ENCODE peak calls at places on chromosomes 16 and 17, in seven cellular contexts. Y is Peyer's patch; V is naive thymus-derived CD4-positive, alpha-beta T cell; T is psoas muscle; Z is breast epithelium; H is colonic mucosa; R is pancreas. K is an unnamed sample. For H3K4me1, the result is how much of the 10 kb centered on the place peaks cover.

GRCh38 chr17:74460996-74461395 is 5.4 kb upstream of the CD300A start:
- DNase-seq in Y (no peak), V (no peak), T (no peak), Z (no peak), H (no peak), R (no peak), K (no peak)

GRCh38 chr17:40486513-40487370 is 14.7 kb downstream of the TNS4 start:
- DNase-seq in Y (no peak), V (no peak), T (no peak), Z (no peak), H (no peak), R (no peak), K (no peak)

GRCh38 chr16:48590476-48590875 is 19.5 kb downstream of the N4BP1 start:
- DNase-seq in Y (no peak), V (no peak), T (no peak), Z (no peak), H (no peak), R (no peak), K (no peak)

GRCh38 chr16:74463888-74464287 is 42.6 kb upstream of the CLEC18B start:
- DNase-seq in Y (no peak), V (no peak), T (no peak), Z (no peak), H (no peak), R (no peak), K (no peak)

GRCh38 chr17:15431201-15431600 is 36.2 kb downstream of the CDRT4 start:
- DNase-seq in Y (no peak), V (no peak), T (peak), Z (no peak), H (peak), R (no peak), K (no peak)

GRCh38 chr16:14252860-14253259 is 181.7 kb downstream of the MRTFB start:
- DNase-seq in Y (no peak), V (no peak), T (no peak), Z (no peak), H (no peak), R (no peak), K (no peak)

GRCh38 chr16:74448990-74449389 is 27.7 kb upstream of the CLEC18B start:
- DNase-seq in Y (peak), V (no peak), T (peak), Z (no peak), H (peak), R (no peak), K (no peak)

GRCh38 chr17:58666858-58667267 is 25.0 kb downstream of the TEX14 start:
- DNase-seq in Y (peak), V (peak), T (peak), Z (peak), H (peak), R (peak), K (peak)

GRCh38 chr16:89600956-89601355 is 12.5 kb upstream of the DPEP1 start:
- DNase-seq in Y (no peak), V (no peak), T (no peak), Z (no peak), H (no peak), R (no peak), K (no peak)

GRCh38 chr16:24135624-24136296 is 120.4 kb upstream of the CACNG3 start:
- DNase-seq in Y (no peak), V (no peak), T (no peak), Z (no peak), H (no peak), R (no peak), K (no peak)

GRCh38 chr16:30064746-30065111 is 831 bp upstream of the ALDOA start:
- DNase-seq in Y (peak), V (no peak), T (no peak), Z (no peak), H (no peak), R (no peak), K (no peak)
- H3K4me1 ChIP-seq in Y (under half), V (under half), T (half or more), Z (under half), H (under half), R (under half), K (under half)

GRCh38 chr17:45311762-45312476 is 4.9 kb downstream of the MAP3K14 start:
- DNase-seq in Y (peak), V (peak), T (peak), Z (no peak), H (peak), R (peak), K (peak)
- H3K4me1 ChIP-seq in Y (half or more), V (half or more), T (half or more), Z (under half), H (half or more), R (half or more), K (half or more)

GRCh38 chr16:85310868-85311585 is 198.8 kb upstream of the CIBAR2 start:
- DNase-seq in Y (no peak), V (peak), T (no peak), Z (no peak), H (no peak), R (no peak), K (no peak)
- H3K4me1 ChIP-seq in Y (under half), V (under half), T (half or more), Z (under half), H (under half), R (under half), K (half or more)

DNA sequence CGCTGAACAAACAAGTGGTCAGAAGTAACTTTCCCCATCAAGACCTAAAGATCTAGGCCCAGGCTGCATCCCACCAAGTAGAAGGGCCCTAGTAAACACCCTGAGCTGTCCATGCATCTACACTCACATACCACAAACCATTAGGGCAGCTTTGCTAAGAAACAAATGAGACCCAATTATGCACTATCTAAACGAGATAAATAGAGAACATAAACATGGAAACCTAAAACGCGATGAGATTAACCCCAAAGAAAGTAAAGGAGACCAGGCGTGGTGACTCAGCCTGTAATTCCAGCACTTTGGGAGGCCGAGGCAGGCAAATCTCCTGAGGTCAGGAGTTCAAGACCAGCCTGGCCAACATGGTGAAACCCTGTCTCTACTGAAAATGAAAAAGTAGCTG is 5.8 kb downstream of the TXNDC11 start:
- DNase-seq in Y (no peak), V (no peak), T (no peak), Z (no peak), H (no peak), R (no peak), K (no peak)
- H3K4me1 ChIP-seq in Y (under half), V (under half), T (half or more), Z (under half), H (under half), R (half or more), K (under half)

GRCh38 chr16:1780677-1781072 is 1.7 kb downstream of the SPSB3 start:
- DNase-seq in Y (no peak), V (no peak), T (peak), Z (no peak), H (no peak), R (no peak), K (no peak)

GRCh38 chr16:1784977-1785845 is 2.5 kb downstream of the NUBP2 start:
- DNase-seq in Y (no peak), V (no peak), T (no peak), Z (no peak), H (peak), R (peak), K (no peak)

GRCh38 chr16:1781254-1781653 is 1.1 kb downstream of the SPSB3 start:
- DNase-seq in Y (no peak), V (no peak), T (peak), Z (no peak), H (no peak), R (peak), K (no peak)

GRCh38 chr16:1781758-1782407 is 488 bp downstream of the SPSB3 start:
- DNase-seq in Y (no peak), V (no peak), T (peak), Z (no peak), H (peak), R (peak), K (peak)

GRCh38 chr16:1782408-1783247 is at the start of the genes NUBP2 and SPSB3:
- DNase-seq in Y (peak), V (peak), T (peak), Z (peak), H (peak), R (peak), K (peak)
- H3K4me1 ChIP-seq in Y (under half), V (under half), T (under half), Z (under half), H (under half), R (under half), K (under half)